ENCODE peak calls at places on chromosomes 3 and 15, in ten cellular contexts. W is hippocampal formation; K is activated CD8-positive, alpha-beta T cell treated with anti-CD3 and anti-CD28 coated beads for 36 hours; Q is sciatic nerve; M is IMR-90; X is naive thymus-derived CD8-positive, alpha-beta T cell; N is NCI-H1436; D is dermis microvascular lymphatic vessel endothelial cell; U is NCI-H1930; A is KBM-7. O is an unnamed sample.

GRCh38 chr3:173719585-173719984 is 322.0 kb downstream of the NLGN1 start:
- DNase-seq in K (no peak), M (no peak), N (no peak), A (no peak), W (no peak), X (no peak), U (no peak), D (no peak), Q (no peak), O (no peak)

GRCh38 chr3:143158549-143158988 is 39.0 kb downstream of the CHST2 start:
- DNase-seq in U (no peak), K (peak), D (peak), Q (no peak), X (no peak), N (no peak), A (no peak), W (no peak), M (peak), O (peak)

GRCh38 chr3:147417896-147418295 is 8.7 kb downstream of the ZIC1 start:
- DNase-seq in M (no peak), X (no peak), Q (no peak), N (no peak), D (no peak), K (no peak), A (no peak), U (no peak), W (no peak), O (no peak)

GRCh38 chr3:186096295-186096694 is 12.6 kb downstream of the ETV5 start:
- DNase-seq in K (no peak), Q (no peak), A (no peak), W (no peak), M (no peak), U (no peak), N (no peak), X (no peak), D (no peak), O (no peak)

GRCh38 chr3:141486735-141487418 is at the start of gene RASA2:
- DNase-seq in W (peak), Q (peak), A (peak), X (peak), D (peak), N (peak), K (peak), M (peak), U (peak), O (peak)

GRCh38 chr3:185176756-185177359 is 24.0 kb upstream of the C3orf70 start:
- DNase-seq in U (peak), N (peak), K (peak), Q (no peak), X (peak), W (peak), A (peak), M (peak), D (peak), O (no peak)

GRCh38 chr3:55128201-55128870 is 200.5 kb upstream of the LRTM1 start:
- DNase-seq in X (no peak), K (no peak), M (peak), U (no peak), N (no peak), D (no peak), W (no peak), Q (no peak), A (no peak), O (peak)

GRCh38 chr15:67125589-67126502 is 60.4 kb downstream of the SMAD3 start:
- DNase-seq in M (peak), A (no peak), X (no peak), Q (peak), D (peak), U (no peak), N (no peak), W (no peak), K (no peak), O (peak)

GRCh38 chr3:37075955-37076354 is 82.6 kb downstream of the MLH1 start:
- DNase-seq in M (no peak), X (no peak), U (no peak), A (no peak), K (no peak), W (no peak), Q (no peak), N (no peak), D (no peak), O (no peak)

GRCh38 chr3:178558637-178559036 is 22.4 kb downstream of the KCNMB2 start:
- DNase-seq in W (no peak), Q (no peak), U (no peak), M (no peak), D (no peak), N (peak), A (no peak), X (no peak), K (no peak), O (no peak)

GRCh38 chr3:50133283-50133615 is 21.9 kb upstream of the SEMA3F start:
- DNase-seq in M (no peak), W (no peak), K (no peak), N (no peak), X (no peak), D (no peak), Q (no peak), A (no peak), U (no peak), O (no peak)

GRCh38 chr15:67114046-67114445 is 48.6 kb downstream of the SMAD3 start:
- DNase-seq in W (no peak), M (no peak), Q (no peak), A (no peak), K (no peak), X (no peak), D (no peak), N (no peak), U (no peak), O (no peak)

GRCh38 chr3:165336786-165337185 is 140.6 kb upstream of the SLITRK3 start:
- DNase-seq in U (no peak), N (no peak), K (no peak), W (no peak), Q (no peak), D (no peak), X (no peak), A (no peak), M (no peak), O (no peak)

GRCh38 chr15:48170981-48171380 is 7.1 kb downstream of the MYEF2 start:
- DNase-seq in N (peak), Q (no peak), X (no peak), A (no peak), U (peak), K (no peak), D (no peak), M (no peak), W (no peak), O (no peak)